ENCODE peak calls at places on chromosomes 1 and 21, in four cellular contexts. One of them, this sample, is unnamed. For H3K4me1, the result is how much of the 10 kb centered on the place peaks cover.

GRCh38 chr1:53982034-53982761 is 35.8 kb downstream of the LDLRAD1 start:
- DNase-seq in psoas muscle: peak
- DNase-seq in heart left ventricle: no peak
- DNase-seq in tibial artery: no peak
- DNase-seq in this sample: peak

GRCh38 chr1:239261521-239261920 is 124.8 kb upstream of the CHRM3 start:
- DNase-seq in heart left ventricle: no peak
- DNase-seq in psoas muscle: no peak
- DNase-seq in tibial artery: no peak
- DNase-seq in this sample: no peak

GRCh38 chr1:89198081-89198480 is 661 bp downstream of the GBP4 start:
- DNase-seq in heart left ventricle: no peak
- DNase-seq in tibial artery: no peak
- DNase-seq in psoas muscle: no peak
- DNase-seq in this sample: no peak

GRCh38 chr1:78176448-78176847 is 130.7 kb downstream of the GIPC2 start:
- DNase-seq in heart left ventricle: no peak
- DNase-seq in psoas muscle: no peak
- DNase-seq in tibial artery: no peak
- DNase-seq in this sample: no peak

GRCh38 chr21:42150458-42151085 is 68.4 kb upstream of the ABCG1 start:
- DNase-seq in heart left ventricle: no peak
- DNase-seq in tibial artery: no peak
- DNase-seq in psoas muscle: no peak
- DNase-seq in this sample: no peak

GRCh38 chr1:244664353-244664752 is 11.4 kb downstream of the DESI2 start:
- DNase-seq in heart left ventricle: no peak
- DNase-seq in tibial artery: no peak
- DNase-seq in psoas muscle: no peak
- DNase-seq in this sample: no peak

GRCh38 chr21:31553926-31554325 is 105.6 kb upstream of the SOD1 start:
- DNase-seq in psoas muscle: no peak
- DNase-seq in tibial artery: no peak
- DNase-seq in heart left ventricle: no peak
- DNase-seq in this sample: no peak

GRCh38 chr1:202212787-202213186 is 19.2 kb downstream of the LGR6 start:
- DNase-seq in tibial artery: no peak
- DNase-seq in heart left ventricle: no peak
- DNase-seq in psoas muscle: no peak
- DNase-seq in this sample: no peak

GRCh38 chr1:2560299-2561073 is 4.3 kb downstream of the TNFRSF14 start:
- DNase-seq in tibial artery: no peak
- DNase-seq in heart left ventricle: no peak
- DNase-seq in psoas muscle: no peak
- DNase-seq in this sample: no peak

GRCh38 chr1:27350673-27351540 is 9.1 kb downstream of the SYTL1 start:
- DNase-seq in psoas muscle: peak
- DNase-seq in tibial artery: no peak
- DNase-seq in heart left ventricle: no peak
- DNase-seq in this sample: no peak

GRCh38 chr1:167227934-167228378 is 7.3 kb downstream of the POU2F1 start:
- DNase-seq in tibial artery: no peak
- DNase-seq in psoas muscle: no peak
- DNase-seq in heart left ventricle: no peak
- DNase-seq in this sample: no peak

GRCh38 chr1:47948126-47948525 is 49.1 kb downstream of the TRABD2B start:
- DNase-seq in psoas muscle: no peak
- DNase-seq in tibial artery: no peak
- DNase-seq in heart left ventricle: no peak
- DNase-seq in this sample: no peak

GRCh38 chr1:199646761-199647160 is 380.7 kb upstream of the NR5A2 start:
- DNase-seq in psoas muscle: no peak
- DNase-seq in tibial artery: no peak
- DNase-seq in heart left ventricle: no peak
- DNase-seq in this sample: no peak

GRCh38 chr1:217274927-217275616 is 355.8 kb downstream of the GPATCH2 start:
- DNase-seq in heart left ventricle: no peak
- DNase-seq in psoas muscle: no peak
- DNase-seq in tibial artery: no peak
- DNase-seq in this sample: no peak

GRCh38 chr1:218400624-218401023 is 55.5 kb downstream of the TGFB2 start:
- DNase-seq in tibial artery: no peak
- DNase-seq in heart left ventricle: no peak
- DNase-seq in psoas muscle: no peak
- DNase-seq in this sample: no peak

GRCh38 chr1:24928631-24929090 is 1.4 kb downstream of the RUNX3 start:
- DNase-seq in tibial artery: no peak
- DNase-seq in psoas muscle: no peak
- DNase-seq in heart left ventricle: no peak
- DNase-seq in this sample: no peak

GRCh38 chr1:47785561-47786271 is 211.5 kb downstream of the TRABD2B start:
- DNase-seq in heart left ventricle: no peak
- DNase-seq in psoas muscle: peak
- DNase-seq in tibial artery: peak
- DNase-seq in this sample: peak

GRCh38 chr1:183653876-183654451 is 848 bp upstream of the APOBEC4 start:
- DNase-seq in tibial artery: no peak
- DNase-seq in heart left ventricle: no peak
- DNase-seq in psoas muscle: no peak
- DNase-seq in this sample: no peak

GRCh38 chr1:52552236-52552504 is 722 bp downstream of the TUT4 start:
- DNase-seq in tibial artery: peak
- DNase-seq in heart left ventricle: no peak
- DNase-seq in psoas muscle: peak
- DNase-seq in this sample: peak

GRCh38 chr1:222896630-222897526 is 82.0 kb downstream of the DISP1 start:
- DNase-seq in heart left ventricle: no peak
- DNase-seq in tibial artery: no peak
- DNase-seq in psoas muscle: no peak
- DNase-seq in this sample: no peak

GRCh38 chr1:222898191-222898527 is 83.3 kb downstream of the DISP1 start:
- DNase-seq in psoas muscle: no peak
- DNase-seq in heart left ventricle: no peak
- DNase-seq in tibial artery: no peak
- DNase-seq in this sample: no peak

GRCh38 chr1:222894331-222894730 is 79.5 kb downstream of the DISP1 start:
- DNase-seq in psoas muscle: no peak
- DNase-seq in heart left ventricle: peak
- DNase-seq in tibial artery: no peak
- DNase-seq in this sample: no peak

GRCh38 chr1:222893255-222893654 is 78.4 kb downstream of the DISP1 start:
- DNase-seq in heart left ventricle: no peak
- DNase-seq in tibial artery: peak
- DNase-seq in psoas muscle: peak
- DNase-seq in this sample: no peak

DNA sequence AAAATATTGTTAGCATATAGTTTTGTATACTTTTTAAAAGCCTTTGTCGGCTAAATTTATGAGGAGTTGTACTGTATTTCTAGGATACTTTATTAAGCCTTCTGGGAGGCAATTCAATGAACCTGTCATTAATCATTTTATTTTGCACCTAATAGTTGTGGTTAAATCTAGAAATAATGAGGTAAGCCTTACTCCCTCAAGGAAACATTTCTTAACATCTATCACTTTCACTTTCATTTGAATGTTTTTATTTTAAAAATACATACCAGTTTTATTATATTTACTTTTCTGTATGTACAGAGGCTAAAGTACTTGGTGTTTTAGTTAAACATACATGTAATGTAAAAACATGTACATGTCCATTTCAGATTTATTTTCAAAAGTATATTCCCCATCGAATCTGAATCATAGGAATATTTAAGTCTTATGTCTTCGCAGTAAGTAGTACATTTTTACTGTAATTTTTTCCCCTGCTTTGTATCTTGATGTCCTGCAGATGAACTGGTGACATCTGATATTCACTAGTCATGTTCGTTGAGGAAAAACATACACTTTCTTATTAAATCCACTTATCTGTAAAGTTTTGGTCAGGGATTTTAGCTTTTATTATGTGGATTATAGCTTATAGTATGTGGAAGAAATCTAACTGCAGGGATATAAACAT is 82.8 kb downstream of the DISP1 start:
- DNase-seq in tibial artery: no peak
- DNase-seq in psoas muscle: no peak
- DNase-seq in heart left ventricle: no peak
- DNase-seq in this sample: no peak
- H3K4me3 ChIP-seq in tibial artery: peak
- H3K4me3 ChIP-seq in psoas muscle: peak
- H3K4me3 ChIP-seq in heart left ventricle: peak
- H3K4me3 ChIP-seq in this sample: peak

GRCh38 chr1:61284933-61285332 is 202.6 kb downstream of the NFIA start:
- DNase-seq in heart left ventricle: no peak
- DNase-seq in tibial artery: no peak
- DNase-seq in psoas muscle: no peak
- DNase-seq in this sample: no peak
- H3K4me1 ChIP-seq in heart left ventricle: under half
- H3K4me1 ChIP-seq in tibial artery: half or more
- H3K4me1 ChIP-seq in psoas muscle: under half
- H3K4me1 ChIP-seq in this sample: under half

GRCh38 chr1:161012420-161012819 is 8.5 kb downstream of the F11R start:
- DNase-seq in psoas muscle: no peak
- DNase-seq in tibial artery: no peak
- DNase-seq in heart left ventricle: no peak
- DNase-seq in this sample: no peak

GRCh38 chr1:161009602-161010211 is 11.2 kb downstream of the F11R start:
- DNase-seq in heart left ventricle: no peak
- DNase-seq in psoas muscle: no peak
- DNase-seq in tibial artery: no peak
- DNase-seq in this sample: no peak

GRCh38 chr1:161008857-161009554 is 11.9 kb downstream of the F11R start:
- DNase-seq in heart left ventricle: no peak
- DNase-seq in psoas muscle: no peak
- DNase-seq in tibial artery: no peak
- DNase-seq in this sample: no peak

GRCh38 chr1:161013591-161014513 is 7.1 kb downstream of the F11R start:
- DNase-seq in tibial artery: peak
- DNase-seq in psoas muscle: peak
- DNase-seq in heart left ventricle: peak
- DNase-seq in this sample: peak

DNA sequence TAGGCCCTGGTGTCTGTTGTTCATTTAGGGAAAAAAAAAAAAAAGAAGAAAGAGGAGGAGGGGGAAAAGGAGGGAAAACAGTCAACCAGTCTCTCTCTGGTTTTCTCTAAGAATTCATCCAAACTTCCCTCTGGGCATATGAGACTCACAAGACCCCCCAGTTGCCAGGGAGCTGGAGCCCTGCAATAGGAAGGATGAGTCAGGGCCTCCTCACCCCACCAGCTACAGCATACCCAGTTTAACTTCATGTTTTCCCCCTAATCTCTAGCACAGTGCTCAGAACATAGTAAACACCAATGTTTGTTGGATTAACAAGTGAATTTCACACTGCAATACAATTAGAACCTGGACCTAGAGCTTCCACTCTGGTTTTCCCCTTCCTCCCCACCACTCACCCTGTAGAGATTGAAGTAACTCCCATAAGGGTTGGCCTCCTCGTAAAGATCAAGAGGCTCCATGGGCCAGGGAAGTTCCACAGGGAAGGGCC is 7.8 kb downstream of the F11R start:
- DNase-seq in psoas muscle: no peak
- DNase-seq in tibial artery: no peak
- DNase-seq in heart left ventricle: no peak
- DNase-seq in this sample: no peak
- H3K4me3 ChIP-seq in psoas muscle: peak
- H3K4me3 ChIP-seq in tibial artery: no peak
- H3K4me3 ChIP-seq in heart left ventricle: peak
- H3K4me3 ChIP-seq in this sample: no peak

GRCh38 chr1:205373022-205373421 is 16.3 kb upstream of the KLHDC8A start:
- DNase-seq in heart left ventricle: no peak
- DNase-seq in tibial artery: no peak
- DNase-seq in psoas muscle: no peak
- DNase-seq in this sample: no peak

GRCh38 chr1:205376739-205377138 is 20.0 kb upstream of the KLHDC8A start:
- DNase-seq in psoas muscle: no peak
- DNase-seq in heart left ventricle: no peak
- DNase-seq in tibial artery: no peak
- DNase-seq in this sample: no peak

GRCh38 chr1:205377355-205377754 is 20.6 kb upstream of the KLHDC8A start:
- DNase-seq in psoas muscle: no peak
- DNase-seq in tibial artery: no peak
- DNase-seq in heart left ventricle: no peak
- DNase-seq in this sample: no peak

GRCh38 chr1:205375816-205376545 is 19.3 kb upstream of the KLHDC8A start:
- DNase-seq in tibial artery: no peak
- DNase-seq in heart left ventricle: no peak
- DNase-seq in psoas muscle: no peak
- DNase-seq in this sample: peak

DNA sequence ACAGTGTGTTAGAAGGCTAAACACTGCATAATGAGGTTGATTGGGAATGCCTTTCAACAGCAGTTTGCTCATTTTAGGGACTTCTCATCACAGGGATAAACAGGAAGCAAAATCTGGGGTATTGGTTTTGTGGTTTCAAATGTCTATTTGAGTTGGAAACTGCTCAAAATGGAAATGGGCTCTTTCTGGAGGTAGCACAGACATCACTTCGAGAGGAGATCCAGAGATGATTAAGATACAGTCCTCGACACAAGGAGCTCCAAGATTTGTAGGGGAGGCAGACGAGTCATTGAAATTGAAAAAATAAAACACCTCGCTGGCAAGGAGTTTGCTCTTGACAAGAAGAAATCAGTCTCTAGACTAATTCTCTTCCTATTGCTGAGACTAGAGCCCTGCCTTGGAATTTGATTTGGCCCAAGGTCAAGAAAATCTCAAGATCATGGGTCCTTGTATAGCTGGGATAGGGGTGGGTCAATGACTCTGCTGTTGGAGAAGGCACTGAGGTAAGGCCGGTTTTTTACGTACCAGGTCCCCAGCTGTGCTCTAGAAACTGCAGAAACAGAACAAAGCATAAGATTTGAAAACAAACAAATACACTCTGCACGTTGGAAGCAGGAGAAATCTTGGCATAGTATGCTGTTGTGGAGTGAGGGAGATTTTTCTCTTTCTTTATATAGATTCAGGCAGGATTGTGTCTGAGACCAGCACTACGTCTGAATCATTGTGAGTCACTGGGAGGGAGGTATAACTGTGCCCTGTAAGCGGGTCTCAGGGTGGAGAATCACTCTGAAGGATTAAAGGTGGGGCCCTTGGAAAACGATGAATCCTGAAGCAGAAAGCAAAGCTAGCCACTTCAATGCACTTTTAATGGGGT is 17.7 kb upstream of the KLHDC8A start:
- DNase-seq in heart left ventricle: no peak
- DNase-seq in tibial artery: no peak
- DNase-seq in psoas muscle: no peak
- DNase-seq in this sample: no peak
- H3K4me1 ChIP-seq in heart left ventricle: under half
- H3K4me1 ChIP-seq in tibial artery: under half
- H3K4me1 ChIP-seq in psoas muscle: under half
- H3K4me1 ChIP-seq in this sample: under half